ENCODE peak calls at places on chromosomes 3 and 15, in six cellular contexts. X, J, T, P, A and E are unnamed samples.

GRCh38 chr3:187740446-187741399 is 4.5 kb downstream of the BCL6 start:
- DNase-seq in A (peak), J (peak), X (peak), T (peak), P (peak), E (peak)

GRCh38 chr15:66679657-66680108 is 22.4 kb upstream of the SMAD6 start:
- DNase-seq in T (peak), J (no peak), X (no peak), A (no peak), P (no peak), E (no peak)

GRCh38 chr15:58528197-58528870 is 96.5 kb downstream of the LIPC start:
- DNase-seq in J (no peak), A (no peak), X (no peak), T (no peak), P (no peak), E (no peak)

GRCh38 chr3:143753456-143753855 is 94.8 kb downstream of the SLC9A9 start:
- DNase-seq in X (no peak), A (no peak), J (no peak), T (no peak), P (no peak), E (no peak)

GRCh38 chr3:64214002-64214696 is 11.1 kb downstream of the PRICKLE2 start:
- DNase-seq in T (peak), X (no peak), A (no peak), P (peak), J (no peak), E (no peak)

GRCh38 chr15:23422099-23422945 is 24.7 kb downstream of the GOLGA6L2 start:
- DNase-seq in P (no peak), T (no peak), X (no peak), J (no peak), A (peak), E (no peak)

GRCh38 chr3:184314700-184315505 is 497 bp downstream of the EIF4G1 start:
- DNase-seq in P (peak), X (peak), T (peak), J (peak), A (peak), E (peak)

GRCh38 chr15:100703032-100703578 is 100.7 kb downstream of the ASB7 start:
- DNase-seq in P (no peak), X (no peak), A (no peak), J (peak), T (no peak), E (no peak)

GRCh38 chr3:39401983-39402382 is 4.5 kb upstream of the RPSA start:
- DNase-seq in A (no peak), X (no peak), J (peak), T (no peak), P (no peak), E (no peak)

GRCh38 chr15:80185152-80185551 is 32.4 kb downstream of the FAH start:
- DNase-seq in T (no peak), J (no peak), P (peak), X (no peak), A (no peak), E (no peak)

GRCh38 chr3:113200351-113200750 is 11.0 kb upstream of the BOC start:
- DNase-seq in J (no peak), A (no peak), X (no peak), T (no peak), P (no peak), E (no peak)

GRCh38 chr15:62809106-62809967 is 233.2 kb upstream of the TPM1 start:
- DNase-seq in P (no peak), X (no peak), T (no peak), J (no peak), A (peak), E (no peak)

GRCh38 chr3:134038071-134038491 is 8.4 kb upstream of the SLCO2A1 start:
- DNase-seq in A (no peak), P (peak), T (no peak), J (no peak), X (no peak), E (no peak)

GRCh38 chr3:139353920-139354556 is 10.2 kb downstream of the MRPS22 start:
- DNase-seq in X (peak), A (peak), P (no peak), T (no peak), J (peak), E (peak)

GRCh38 chr3:26202169-26202568 is 412.3 kb downstream of the OXSM start:
- DNase-seq in A (no peak), J (no peak), X (no peak), T (no peak), P (no peak), E (no peak)

GRCh38 chr15:25944386-25944785 is 81.3 kb upstream of the ATP10A start:
- DNase-seq in J (no peak), X (no peak), P (no peak), T (no peak), A (no peak), E (no peak)

GRCh38 chr15:68583936-68584703 is 5.3 kb downstream of the CORO2B start:
- DNase-seq in X (peak), P (peak), T (no peak), A (no peak), J (no peak), E (no peak)

GRCh38 chr3:150077581-150078247 is 107.0 kb upstream of the PFN2 start:
- DNase-seq in A (no peak), X (peak), T (no peak), J (no peak), P (no peak), E (no peak)

GRCh38 chr3:138842483-138843188 is 7.9 kb upstream of the PIK3CB start:
- DNase-seq in T (no peak), X (no peak), P (no peak), A (no peak), J (no peak), E (peak)

GRCh38 chr3:20069178-20069532 is 28.9 kb downstream of the KAT2B start:
- DNase-seq in T (no peak), A (no peak), X (no peak), P (no peak), J (no peak), E (no peak)